ENCODE peak calls at places on chromosomes 11 and 22, in five cellular contexts. K, B, W, R and X are unnamed samples.

GRCh38 chr11:69914286-69915150 is 95.3 kb upstream of the FGF3 start:
- DNase-seq in W (peak), B (peak), R (no peak), K (no peak), X (peak)

GRCh38 chr11:86620796-86621575 is 51.4 kb downstream of the ME3 start:
- DNase-seq in R (no peak), K (peak), W (no peak), B (no peak), X (no peak)

GRCh38 chr11:19326499-19326898 is 85.8 kb upstream of the E2F8 start:
- DNase-seq in R (no peak), B (no peak), W (no peak), K (peak), X (no peak)

GRCh38 chr11:129643031-129643721 is 172.5 kb upstream of the TMEM45B start:
- DNase-seq in K (peak), W (no peak), R (no peak), B (peak), X (no peak)

GRCh38 chr11:31262761-31263160 is 106.8 kb downstream of the DCDC1 start:
- DNase-seq in B (no peak), K (no peak), R (no peak), W (no peak), X (no peak)

GRCh38 chr22:32600184-32600583 is 125.6 kb downstream of the FBXO7 start:
- DNase-seq in K (no peak), R (no peak), W (no peak), B (no peak), X (no peak)

GRCh38 chr11:119491753-119492455 is 68.9 kb upstream of the THY1 start:
- DNase-seq in B (no peak), K (peak), R (no peak), W (no peak), X (no peak)

GRCh38 chr11:44781697-44782096 is 54.9 kb downstream of the TSPAN18 start:
- DNase-seq in W (peak), R (no peak), B (no peak), K (no peak), X (no peak)

GRCh38 chr11:134792044-134792443 is 380.0 kb upstream of the B3GAT1 start:
- DNase-seq in W (no peak), B (no peak), R (no peak), K (no peak), X (no peak)

GRCh38 chr22:30204015-30204741 is 42.4 kb downstream of the LIF start:
- DNase-seq in B (no peak), K (no peak), W (no peak), R (no peak), X (no peak)

GRCh38 chr11:47107709-47108108 is 69.0 kb downstream of the ARFGAP2 start:
- DNase-seq in K (no peak), R (no peak), W (no peak), B (no peak), X (no peak)

GRCh38 chr22:19229600-19229999 is 51.1 kb upstream of the SLC25A1 start:
- DNase-seq in R (no peak), K (no peak), B (no peak), W (no peak), X (no peak)

GRCh38 chr22:45876136-45877035 is 100.6 kb downstream of the WNT7B start:
- DNase-seq in W (peak), K (no peak), R (no peak), B (no peak), X (no peak)

GRCh38 chr11:1502168-1502955 is 15.8 kb upstream of the MOB2 start:
- DNase-seq in R (no peak), K (no peak), W (no peak), B (no peak), X (no peak)

DNA sequence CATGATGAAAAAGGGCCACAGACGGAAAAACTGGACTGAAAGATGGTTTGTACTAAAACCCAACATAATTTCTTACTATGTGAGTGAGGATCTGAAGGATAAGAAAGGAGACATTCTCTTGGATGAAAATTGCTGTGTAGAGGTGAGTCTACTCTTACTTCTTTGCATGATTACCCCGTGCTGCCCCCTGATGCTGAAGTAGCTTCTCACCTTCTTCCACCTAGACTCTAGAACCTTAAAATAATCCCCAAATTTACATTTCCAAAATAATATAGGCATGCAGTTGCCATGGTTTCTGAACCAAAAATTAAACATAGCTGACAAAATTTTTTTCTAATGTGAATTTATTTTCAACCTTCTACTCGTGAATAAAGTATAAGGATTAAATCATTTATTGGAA is 64.2 kb downstream of the SWAP70 start:
- DNase-seq in W (no peak), R (no peak), B (no peak), K (no peak), X (no peak)
- TF ChIP-seq CTCF in W (no peak), R (no peak), B (no peak), K (no peak), X (no peak)

DNA sequence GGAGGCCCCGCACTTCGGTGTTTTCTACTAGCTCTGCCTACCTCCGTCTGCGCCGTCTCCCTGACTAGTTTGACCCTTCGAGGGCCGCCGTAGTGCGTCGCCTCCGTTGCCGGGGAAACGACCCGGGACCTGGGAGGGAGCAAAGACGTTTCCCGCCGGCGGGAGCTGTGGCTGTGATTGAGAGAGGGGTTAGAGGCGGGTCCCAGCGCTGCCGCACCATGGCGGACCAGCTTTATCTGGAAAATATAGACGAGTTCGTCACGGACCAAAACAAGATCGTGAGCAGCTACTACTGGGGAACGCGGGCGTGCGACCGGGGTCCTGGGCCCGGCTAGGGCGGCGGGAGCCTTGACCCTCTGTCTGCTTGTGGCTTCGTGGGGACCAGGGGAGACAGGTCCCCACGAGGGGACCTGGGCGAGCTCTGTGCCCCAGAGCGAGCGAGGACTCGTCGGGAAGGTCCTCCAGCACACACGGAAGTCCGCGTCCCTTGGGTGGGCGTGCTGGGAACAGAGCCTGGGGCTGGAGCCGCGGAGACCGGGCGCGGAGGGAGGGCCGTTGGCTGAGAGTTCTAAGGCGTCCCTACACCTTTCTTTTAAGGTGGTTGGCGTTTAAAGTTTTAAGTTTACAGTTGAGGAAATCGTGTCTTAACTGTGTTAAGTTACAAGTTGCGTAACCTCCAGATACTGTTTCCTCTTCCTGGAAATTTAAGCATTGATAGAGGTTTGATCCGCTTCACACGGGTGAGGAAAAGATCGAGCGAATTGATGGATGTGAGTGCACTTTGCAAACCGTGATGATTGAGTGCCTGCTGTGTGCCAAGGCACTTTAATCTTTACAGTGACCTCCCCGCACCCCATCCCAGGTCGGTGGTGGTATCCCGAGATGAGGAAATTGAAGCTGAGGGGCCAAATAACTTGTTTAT is at the start of gene POLD3:
- DNase-seq in K (peak), B (peak), W (peak), R (peak), X (peak)
- TF ChIP-seq CTCF in K (no peak), B (no peak), W (no peak), R (no peak), X (no peak)

GRCh38 chr11:7533199-7534029 is 19.6 kb downstream of the PPFIBP2 start:
- DNase-seq in B (no peak), K (no peak), W (no peak), R (no peak), X (no peak)
- TF ChIP-seq CTCF in B (no peak), K (no peak), W (no peak), R (no peak), X (no peak)

GRCh38 chr22:48071305-48071704 is 1308.9 kb downstream of the TBC1D22A start:
- DNase-seq in W (peak), R (no peak), K (no peak), B (no peak), X (no peak)

GRCh38 chr22:48072777-48073176 is 1310.3 kb downstream of the TBC1D22A start:
- DNase-seq in R (no peak), W (no peak), B (no peak), K (no peak), X (no peak)

GRCh38 chr22:48071828-48072227 is 1309.4 kb downstream of the TBC1D22A start:
- DNase-seq in B (no peak), R (no peak), W (no peak), K (no peak), X (no peak)

GRCh38 chr22:48070083-48070482 is 1307.6 kb downstream of the TBC1D22A start:
- DNase-seq in B (no peak), R (no peak), K (no peak), W (peak), X (no peak)

GRCh38 chr22:48070760-48071159 is 1308.3 kb downstream of the TBC1D22A start:
- DNase-seq in W (peak), R (no peak), B (no peak), K (no peak), X (no peak)
- TF ChIP-seq CTCF in W (no peak), R (no peak), B (no peak), K (no peak), X (no peak)

DNA sequence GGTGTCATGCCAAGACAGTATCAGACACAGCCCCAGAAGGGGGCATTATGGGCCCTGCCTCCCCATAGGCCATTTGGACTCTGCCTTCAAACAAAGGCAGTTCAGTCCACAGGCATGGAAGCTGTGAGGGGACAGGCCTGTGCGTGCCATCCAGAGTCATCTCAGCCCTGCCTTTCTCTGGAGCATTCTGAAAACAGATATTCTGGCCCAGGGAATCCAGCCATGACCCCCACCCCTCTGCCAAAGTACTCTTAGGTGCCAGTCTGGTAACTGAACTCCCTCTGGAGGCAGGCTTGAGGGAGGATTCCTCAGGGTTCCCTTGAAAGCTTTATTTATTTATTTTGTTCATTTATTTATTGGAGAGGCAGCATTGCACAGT is 14.6 kb downstream of the IL10RA start:
- DNase-seq in K (no peak), B (no peak), W (no peak), R (no peak), X (no peak)
- TF ChIP-seq CTCF in K (no peak), B (no peak), W (no peak), R (no peak), X (no peak)

GRCh38 chr22:33796494-33796893 is 123.8 kb downstream of the LARGE1 start:
- DNase-seq in W (no peak), B (no peak), K (no peak), R (no peak), X (no peak)
- TF ChIP-seq CTCF in W (no peak), B (no peak), K (no peak), R (no peak), X (no peak)

DNA sequence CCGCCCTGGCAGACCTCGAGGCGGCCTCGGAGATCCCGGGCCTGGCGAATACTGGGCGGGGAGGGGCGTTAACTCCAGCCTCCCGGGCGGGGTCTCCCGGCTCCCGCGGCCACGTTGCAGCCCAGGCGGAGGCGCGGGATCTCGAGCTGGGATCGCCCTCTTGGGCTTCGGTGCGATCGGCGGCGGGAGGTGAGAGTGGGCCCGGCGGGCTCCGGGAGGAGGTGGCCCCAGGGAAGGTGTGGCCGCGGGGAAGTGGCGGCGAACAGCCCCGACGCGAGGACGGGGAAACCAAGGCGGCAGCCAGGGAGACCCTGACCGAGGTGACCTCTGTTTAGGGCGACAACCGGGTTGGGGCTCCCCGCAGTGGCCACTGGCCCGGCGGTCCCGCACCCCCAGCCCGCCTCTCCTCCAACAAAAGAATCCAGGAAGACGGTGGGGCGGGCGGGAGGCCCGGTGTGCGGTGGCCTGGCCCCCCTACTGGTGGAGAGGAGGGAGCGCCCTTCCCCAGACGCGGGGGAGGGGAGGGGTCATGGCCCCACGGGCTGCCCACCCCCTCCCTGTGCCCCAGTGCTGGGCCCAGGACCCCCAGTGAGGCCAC is at the start of gene PHETA2:
- DNase-seq in K (peak), W (no peak), B (no peak), R (peak), X (peak)
- TF ChIP-seq CTCF in K (peak), W (peak), B (no peak), R (peak), X (peak)

DNA sequence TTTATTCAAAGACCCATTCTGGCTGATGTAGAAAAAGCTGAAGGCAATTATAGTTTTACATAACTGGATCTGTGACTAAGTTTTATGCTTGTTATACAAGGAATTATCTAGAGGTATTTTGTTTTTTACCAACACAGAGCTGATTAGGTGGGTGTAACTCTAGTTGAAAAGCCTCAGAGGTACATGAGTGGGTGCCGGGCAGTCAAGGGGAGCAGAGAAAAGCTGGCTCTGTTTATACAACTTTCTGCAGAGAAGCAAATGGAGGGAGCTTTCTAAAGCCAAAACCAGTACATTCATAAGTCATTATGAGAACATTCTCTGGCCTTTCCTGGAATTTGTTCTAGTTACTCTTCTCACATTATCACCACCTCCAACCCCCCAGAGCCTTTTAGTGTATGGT is 29.4 kb downstream of the OR52K1 start:
- DNase-seq in B (no peak), K (no peak), R (no peak), W (no peak), X (no peak)
- TF ChIP-seq CTCF in B (no peak), K (no peak), R (no peak), W (no peak), X (no peak)